ENCODE peak calls at places on chromosomes 2 and 18, in six cellular contexts. V is H9, W is HepG2, Y is IMR-90, E is mesendoderm, C is GM23248. K is an unnamed sample.
A peak's percentile ranks its signal among the peaks of the same experiment; 100 is the strongest.

GRCh38 chr18:26383454-26384270 is 157.4 kb downstream of the TAF4B start:
- DNase-seq in E (peak; percentile 65), Y (peak; percentile 67), C (peak; percentile 68), W (peak; percentile 35), V (no peak), K (peak; percentile 53)

GRCh38 chr2:17790539-17790938 is 25.7 kb upstream of the MSGN1 start:
- DNase-seq in C (no peak), E (no peak), W (no peak), Y (no peak), V (no peak), K (no peak)

GRCh38 chr2:215579809-215580208 is 143.9 kb upstream of the FN1 start:
- DNase-seq in Y (peak; percentile 90), E (no peak), C (peak; percentile 89), V (no peak), W (peak; percentile 13), K (no peak)

GRCh38 chr2:180604077-180604476 is 376.3 kb upstream of the UBE2E3 start:
- DNase-seq in W (peak; percentile 35), Y (peak; percentile 15), V (no peak), E (peak; percentile 82), C (peak; percentile 19), K (peak; percentile 54)

GRCh38 chr18:13284330-13285027 is 65.9 kb downstream of the LDLRAD4 start:
- DNase-seq in C (no peak), V (no peak), W (no peak), Y (no peak), E (no peak), K (no peak)

GRCh38 chr2:10120938-10121574 is 1.5 kb upstream of the RRM2 start:
- DNase-seq in E (no peak), C (peak; percentile 45), V (no peak), Y (peak; percentile 21), W (peak; percentile 72), K (no peak)

GRCh38 chr18:6570581-6571238 is 156.0 kb upstream of the L3MBTL4 start:
- DNase-seq in V (no peak), Y (no peak), C (no peak), E (peak; percentile 96), W (no peak), K (no peak)

GRCh38 chr2:147547425-147547824 is 297.4 kb upstream of the ACVR2A start:
- DNase-seq in V (no peak), W (no peak), Y (no peak), C (peak; percentile 47), E (no peak), K (no peak)

GRCh38 chr2:9076210-9076609 is 72.7 kb upstream of the MBOAT2 start:
- DNase-seq in C (peak; percentile 32), V (no peak), W (no peak), Y (peak; percentile 70), E (no peak), K (no peak)

GRCh38 chr2:239268082-239268481 is 132.7 kb downstream of the HDAC4 start:
- DNase-seq in W (no peak), C (peak; percentile 22), E (no peak), V (no peak), Y (no peak), K (no peak)

GRCh38 chr18:41075212-41075611 is 879.8 kb upstream of the PIK3C3 start:
- DNase-seq in W (no peak), C (peak; percentile 52), Y (peak; percentile 94), E (peak; percentile 53), V (no peak), K (peak; percentile 11)

GRCh38 chr2:144071461-144071860 is 448.5 kb downstream of the ZEB2 start:
- DNase-seq in W (peak; percentile 7), C (no peak), V (no peak), E (peak; percentile 23), Y (peak; percentile 81), K (no peak)

GRCh38 chr2:217108086-217108485 is 248.2 kb upstream of the TNP1 start:
- DNase-seq in W (no peak), E (no peak), V (no peak), Y (no peak), C (no peak), K (no peak)

GRCh38 chr2:27961997-27962396 is 71.5 kb downstream of the BABAM2 start:
- DNase-seq in E (no peak), W (no peak), Y (peak; percentile 67), V (no peak), C (peak; percentile 68), K (no peak)

GRCh38 chr2:10863047-10863446 is 48.7 kb upstream of the KCNF1 start:
- DNase-seq in W (no peak), C (no peak), Y (no peak), E (no peak), V (no peak), K (no peak)

GRCh38 chr2:102027036-102027702 is 35.4 kb downstream of the IL1R2 start:
- DNase-seq in C (peak; percentile 92), E (no peak), Y (peak; percentile 88), W (no peak), V (no peak), K (no peak)

GRCh38 chr2:84676295-84676694 is 160.0 kb downstream of the DNAH6 start:
- DNase-seq in E (no peak), V (no peak), Y (peak; percentile 85), C (peak; percentile 67), W (no peak), K (no peak)

DNA sequence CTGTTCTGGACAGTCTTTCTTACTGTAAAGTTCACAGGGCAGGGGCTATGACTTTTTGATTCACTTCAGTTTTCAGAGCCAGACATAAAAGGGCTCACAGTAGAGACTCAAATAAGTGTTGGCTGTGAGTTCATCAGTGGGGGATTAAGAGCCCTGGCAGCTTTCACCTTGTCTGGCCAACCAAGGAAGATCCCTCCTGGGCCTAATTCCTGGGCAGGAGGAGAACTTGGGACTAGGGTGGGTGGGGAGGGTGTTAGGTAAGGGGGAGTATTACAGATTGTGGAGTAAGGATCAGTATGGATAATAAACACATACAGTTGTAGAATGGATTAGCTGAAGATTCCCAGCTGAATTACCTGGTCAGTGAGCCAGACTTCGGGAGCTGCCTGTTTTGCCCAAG is 904 bp upstream of the SFXN5 start:
- DNase-seq in V (no peak), C (no peak), W (no peak), Y (no peak), E (no peak), K (no peak)
- H3K9ac ChIP-seq in V (no peak overlapping the region), C (peak overlapping the region; percentile 89), W (peak overlapping the region; percentile 93), Y (peak overlapping the region; percentile 74), E (peak overlapping the region; percentile 97), K (no peak overlapping the region)

DNA sequence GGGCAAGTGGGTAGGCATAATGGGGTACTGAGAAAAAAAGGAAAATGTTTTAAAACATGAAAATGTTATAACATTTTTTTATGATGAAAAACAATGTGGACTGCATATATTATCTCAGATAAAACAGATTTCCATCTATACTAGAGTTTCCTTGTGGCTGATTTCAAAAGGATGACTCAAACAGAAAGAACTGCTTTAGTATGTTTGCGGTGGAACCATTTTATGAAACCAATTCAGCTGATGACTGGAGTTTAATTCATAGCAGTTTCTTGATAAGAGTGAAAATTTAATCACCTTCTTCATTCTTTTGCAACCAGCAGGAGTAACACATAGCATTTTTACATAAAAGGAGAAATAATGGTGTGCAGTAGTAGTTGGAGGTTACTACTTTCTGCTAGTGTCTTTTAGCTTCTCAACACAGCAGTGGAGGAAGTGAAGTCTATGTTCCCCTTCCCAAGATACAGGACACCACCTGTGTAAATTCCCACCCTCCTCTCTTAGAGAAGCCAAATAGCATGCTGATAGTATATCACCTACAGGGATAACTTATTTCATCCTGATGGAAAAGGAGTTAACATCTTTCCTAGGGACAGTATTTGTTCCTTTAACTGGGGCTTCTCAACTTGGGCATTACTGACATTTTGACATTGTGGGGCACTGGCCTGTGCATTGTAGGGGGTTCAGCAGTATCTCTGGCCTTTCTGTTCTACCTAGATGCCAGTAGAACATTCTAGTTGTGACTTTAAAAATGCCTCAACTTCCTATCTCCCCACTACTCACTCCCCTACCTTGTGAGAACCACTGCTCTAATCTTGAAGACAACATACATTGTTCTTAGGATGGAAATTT is 29.9 kb downstream of the PELI1 start:
- DNase-seq in V (no peak), Y (peak; percentile 81), E (peak; percentile 71), C (peak; percentile 85), W (no peak), K (no peak)
- H3K4me2 ChIP-seq in V (no peak overlapping the region), Y (peak overlapping the region; percentile 28), E (no peak overlapping the region), C (peak overlapping the region; percentile 51), W (no peak overlapping the region), K (no peak overlapping the region)

GRCh38 chr2:54710216-54710615 is 13.2 kb upstream of the EML6 start:
- DNase-seq in C (no peak), W (no peak), Y (no peak), V (no peak), E (no peak), K (no peak)

GRCh38 chr2:54712516-54712915 is 10.9 kb upstream of the EML6 start:
- DNase-seq in Y (no peak), C (no peak), W (no peak), E (no peak), V (no peak), K (no peak)

GRCh38 chr2:54706622-54707021 is 16.8 kb upstream of the EML6 start:
- DNase-seq in V (no peak), W (peak; percentile 55), E (no peak), Y (no peak), C (no peak), K (no peak)

GRCh38 chr2:54709341-54709809 is 14.1 kb upstream of the EML6 start:
- DNase-seq in Y (no peak), E (no peak), V (peak; percentile 61), W (no peak), C (no peak), K (no peak)

GRCh38 chr2:54708584-54709340 is 14.7 kb upstream of the EML6 start:
- DNase-seq in V (peak; percentile 82), Y (no peak), W (no peak), E (peak; percentile 22), C (peak; percentile 42), K (peak; percentile 42)
- H3K9ac ChIP-seq in V (no peak overlapping the region), Y (no peak overlapping the region), W (no peak overlapping the region), E (peak overlapping the region; percentile 46), C (no peak overlapping the region), K (no peak overlapping the region)

GRCh38 chr2:68384485-68385107 is 19.5 kb downstream of the PLEK start:
- DNase-seq in C (no peak), E (no peak), V (no peak), Y (no peak), W (no peak), K (no peak)

GRCh38 chr2:68385907-68386287 is 20.8 kb downstream of the PLEK start:
- DNase-seq in V (no peak), C (no peak), W (no peak), E (no peak), Y (no peak), K (no peak)

GRCh38 chr2:68383778-68384177 is 18.7 kb downstream of the PLEK start:
- DNase-seq in V (no peak), Y (no peak), C (no peak), W (no peak), E (no peak), K (no peak)

GRCh38 chr2:68386362-68386761 is 21.3 kb downstream of the PLEK start:
- DNase-seq in Y (no peak), E (no peak), C (no peak), V (no peak), W (no peak), K (no peak)

DNA sequence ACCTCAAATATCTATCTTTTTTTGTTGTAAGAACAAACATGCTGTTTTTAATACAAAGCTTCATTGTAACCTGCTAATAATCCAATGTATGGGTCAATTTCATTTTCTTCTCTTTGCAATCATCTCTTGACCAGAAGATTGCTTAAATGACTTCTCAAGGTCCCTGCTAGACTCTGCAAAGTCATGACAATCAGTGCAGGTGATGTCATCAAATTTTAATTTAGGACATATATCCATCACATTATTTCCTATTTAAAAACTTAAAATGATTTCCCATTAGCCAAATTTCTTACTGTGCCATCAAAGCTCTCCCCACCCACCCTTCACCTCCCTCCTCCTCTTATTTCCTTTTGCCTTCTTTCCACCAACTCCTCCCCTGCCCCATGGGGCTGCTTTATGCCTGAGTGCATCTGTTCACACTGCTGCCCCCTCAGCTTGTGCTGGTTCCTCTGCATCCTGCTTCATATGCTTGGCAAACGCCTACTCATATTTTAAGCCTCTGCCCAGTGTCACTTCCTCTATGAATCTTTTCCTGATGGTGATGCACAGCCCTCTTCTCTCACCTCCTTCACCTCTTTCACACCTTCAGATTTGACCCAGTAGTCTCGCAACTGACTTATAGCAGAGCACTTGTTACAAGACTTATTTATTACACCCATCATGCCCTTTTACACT is 20.3 kb downstream of the PLEK start:
- DNase-seq in C (no peak), V (no peak), Y (no peak), W (no peak), E (no peak), K (peak; percentile 21)
- H3K4me2 ChIP-seq in C (no peak overlapping the region), V (no peak overlapping the region), Y (no peak overlapping the region), W (no peak overlapping the region), E (no peak overlapping the region), K (no peak overlapping the region)

K was measured in neural progenitor cell.